ENCODE peak calls at places on chromosomes 7 and 10, in six cellular contexts. Y is AG04450, F is left ventricle myocardium inferior, N is breast epithelium, U is progenitor cell of endocrine pancreas, C is GM20000. P is an unnamed sample.

GRCh38 chr10:29773675-29774091 is 138.9 kb upstream of the SVIL start:
- DNase-seq in N (no peak), Y (no peak), C (no peak), U (no peak), F (no peak), P (no peak)

GRCh38 chr10:32048282-32048681 is 7.9 kb downstream of the KIF5B start:
- DNase-seq in Y (no peak), F (no peak), N (no peak), C (no peak), U (no peak), P (no peak)

GRCh38 chr7:48042216-48042615 is 6.9 kb downstream of the C7orf57 start:
- DNase-seq in U (no peak), F (no peak), Y (no peak), N (no peak), C (no peak), P (no peak)

GRCh38 chr10:123512881-123513822 is 153.0 kb upstream of the GPR26 start:
- DNase-seq in N (no peak), F (no peak), U (no peak), C (no peak), Y (no peak), P (no peak)

GRCh38 chr10:93475227-93475626 is 6.9 kb downstream of the MYOF start:
- DNase-seq in U (no peak), N (no peak), Y (no peak), F (no peak), C (no peak), P (no peak)

GRCh38 chr7:15685358-15686181 is 913 bp downstream of the MEOX2 start:
- DNase-seq in U (peak; percentile 24), N (no peak), C (no peak), F (peak; percentile 67), Y (peak; percentile 23), P (no peak)

GRCh38 chr7:106283831-106284515 is 810 bp downstream of the NAMPT start:
- DNase-seq in U (no peak), Y (no peak), N (peak; percentile 52), F (peak; percentile 53), C (no peak), P (no peak)

GRCh38 chr7:17402628-17403278 is 104.3 kb downstream of the AHR start:
- DNase-seq in C (peak; percentile 54), N (no peak), Y (no peak), U (no peak), F (no peak), P (no peak)

GRCh38 chr10:34955391-34955790 is 134.8 kb downstream of the CUL2 start:
- DNase-seq in Y (no peak), N (no peak), F (no peak), U (no peak), C (no peak), P (no peak)

GRCh38 chr7:7321681-7322080 is 139.3 kb downstream of the C1GALT1 start:
- DNase-seq in U (no peak), C (peak; percentile 54), F (no peak), N (peak; percentile 66), Y (no peak), P (no peak)

GRCh38 chr10:12854988-12855387 is 146.5 kb downstream of the CCDC3 start:
- DNase-seq in F (no peak), Y (no peak), C (no peak), U (no peak), N (no peak), P (no peak)

GRCh38 chr7:99855236-99855635 is 21.6 kb downstream of the OR2AE1 start:
- DNase-seq in F (no peak), N (no peak), C (no peak), Y (no peak), U (no peak), P (no peak)

GRCh38 chr7:55411844-55412243 is 46.7 kb downstream of the LANCL2 start:
- DNase-seq in C (no peak), F (no peak), Y (no peak), U (no peak), N (no peak), P (no peak)

GRCh38 chr10:99633832-99634231 is 13.6 kb upstream of the SLC25A28 start:
- DNase-seq in N (no peak), U (no peak), Y (no peak), C (no peak), F (no peak), P (no peak)

DNA sequence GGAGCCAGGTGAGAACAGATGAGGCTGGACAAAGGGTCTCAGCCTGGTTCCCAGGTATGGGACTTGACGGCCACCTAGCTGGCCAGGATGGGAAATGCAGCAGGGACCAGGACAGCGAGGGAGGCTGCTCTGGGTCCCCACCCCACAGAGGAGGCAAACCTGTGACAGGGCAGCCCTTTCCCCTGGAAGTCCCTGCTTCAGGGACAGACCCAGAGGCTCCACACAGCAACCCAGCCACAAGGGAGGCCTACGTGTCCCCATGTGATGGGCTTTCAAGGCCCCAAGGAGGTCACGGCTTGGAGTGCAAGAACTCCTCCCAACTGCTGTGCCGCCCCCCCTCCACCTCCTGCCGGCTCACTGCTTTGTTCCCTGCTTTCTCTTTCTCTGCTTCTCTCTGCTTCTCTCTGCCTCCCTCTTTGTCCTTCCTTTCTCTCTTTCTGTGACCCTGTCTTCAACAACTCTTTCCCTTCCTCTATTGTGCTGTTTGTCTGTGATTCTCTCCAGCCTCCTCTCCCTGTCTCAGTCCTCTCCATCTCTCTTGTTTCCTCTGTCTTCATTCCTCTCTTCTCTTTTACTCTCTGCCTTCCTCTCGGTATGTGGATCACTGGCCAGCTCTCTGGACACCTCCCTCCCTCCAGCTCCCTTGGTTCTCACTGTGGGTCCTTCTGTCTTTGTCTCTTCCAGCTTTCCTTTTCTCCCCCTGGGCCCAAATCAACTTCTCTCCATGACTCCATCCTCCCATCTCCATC is 9.6 kb upstream of the EIF5AL1 start:
- DNase-seq in U (peak; percentile 39), C (no peak), Y (no peak), F (no peak), N (no peak), P (no peak)
- TF ChIP-seq CTCF in U (peak; percentile 65), C (no peak), Y (peak; percentile 39), F (peak; percentile 58), N (peak; percentile 23), P (peak; percentile 27)

DNA sequence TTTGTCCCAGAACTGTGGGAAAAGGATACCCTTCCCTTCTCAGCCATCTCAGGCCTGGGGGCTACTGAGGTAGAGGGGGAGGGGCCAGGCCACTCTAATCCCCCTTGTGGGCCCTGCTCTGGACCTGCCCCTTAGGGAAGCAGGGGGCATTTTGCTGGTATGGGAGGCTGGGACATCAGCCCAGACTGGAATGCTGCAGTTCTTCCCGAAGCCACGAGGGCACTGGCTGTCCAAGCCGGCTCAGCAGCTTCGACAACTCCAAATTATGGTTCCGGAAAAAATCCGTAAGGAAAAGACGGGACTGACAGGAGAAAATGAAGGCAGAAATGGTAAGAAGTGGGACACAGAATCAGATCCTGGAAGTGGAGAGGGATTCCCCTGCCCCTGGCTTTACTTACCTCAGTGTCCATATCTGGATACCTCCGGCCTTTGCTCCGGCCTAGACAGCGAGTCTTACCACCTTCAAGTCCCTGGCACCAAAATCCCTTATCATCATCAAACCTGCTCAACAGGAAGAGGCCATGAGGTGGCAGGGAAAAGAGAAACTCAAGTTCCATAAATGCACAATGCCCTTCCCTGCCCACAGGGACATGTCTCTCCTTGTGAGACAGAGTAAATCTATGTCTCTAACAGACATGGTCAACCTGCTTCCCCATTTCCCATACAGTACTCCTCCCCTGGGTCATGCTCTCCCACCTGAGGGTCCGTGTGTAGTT is 9.0 kb downstream of the NDST2 start:
- DNase-seq in C (no peak), Y (no peak), F (peak; percentile 5), N (no peak), U (no peak), P (no peak)
- TF ChIP-seq CTCF in C (no peak), Y (no peak), F (no peak), N (no peak), U (no peak), P (no peak)

DNA sequence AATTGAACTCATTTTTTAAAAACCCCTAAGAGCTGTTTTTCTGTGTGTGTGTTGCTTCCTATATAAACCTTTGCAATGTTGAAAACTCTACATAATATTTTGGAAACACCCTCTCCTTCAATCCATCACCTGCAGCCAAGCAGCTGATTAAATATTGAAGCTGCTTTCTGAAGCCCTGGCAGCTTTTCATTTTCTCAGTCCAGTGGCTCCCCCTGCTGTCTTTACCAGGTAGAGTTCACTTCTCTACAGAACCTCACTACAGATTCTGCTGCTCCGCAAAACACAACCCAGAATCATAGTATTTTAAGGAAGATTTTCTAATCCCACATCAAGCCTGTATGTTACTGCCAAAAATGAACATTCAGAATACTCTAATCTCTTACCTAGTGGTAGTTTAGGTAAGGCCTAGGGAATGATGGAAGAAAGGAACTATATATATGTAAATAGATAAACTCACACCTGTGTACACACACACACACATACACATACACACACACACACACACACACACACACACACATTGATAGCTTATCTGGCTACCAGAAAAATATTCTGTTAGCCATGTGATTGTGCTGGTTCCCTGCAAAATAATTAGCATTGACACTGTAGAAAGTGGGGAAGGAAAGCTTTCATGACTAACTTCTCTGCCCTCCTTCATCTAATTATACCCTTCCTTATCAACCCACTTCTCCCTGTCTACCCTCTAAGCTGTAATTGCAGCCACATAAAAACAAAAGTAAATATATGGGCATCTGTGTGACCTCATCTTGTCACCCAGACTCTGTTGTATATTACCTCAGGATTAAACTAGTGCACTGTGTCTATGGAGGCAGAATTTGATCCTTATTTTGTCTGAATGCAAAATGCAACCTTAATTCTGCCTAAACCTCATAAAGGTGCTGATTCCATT is 229.5 kb upstream of the FZD1 start:
- DNase-seq in Y (peak; percentile 29), C (peak; percentile 54), U (peak; percentile 31), N (no peak), F (no peak), P (no peak)
- TF ChIP-seq CTCF in Y (peak; percentile 79), C (peak; percentile 22), U (peak; percentile 89), N (peak; percentile 60), F (peak; percentile 76), P (peak; percentile 77)

DNA sequence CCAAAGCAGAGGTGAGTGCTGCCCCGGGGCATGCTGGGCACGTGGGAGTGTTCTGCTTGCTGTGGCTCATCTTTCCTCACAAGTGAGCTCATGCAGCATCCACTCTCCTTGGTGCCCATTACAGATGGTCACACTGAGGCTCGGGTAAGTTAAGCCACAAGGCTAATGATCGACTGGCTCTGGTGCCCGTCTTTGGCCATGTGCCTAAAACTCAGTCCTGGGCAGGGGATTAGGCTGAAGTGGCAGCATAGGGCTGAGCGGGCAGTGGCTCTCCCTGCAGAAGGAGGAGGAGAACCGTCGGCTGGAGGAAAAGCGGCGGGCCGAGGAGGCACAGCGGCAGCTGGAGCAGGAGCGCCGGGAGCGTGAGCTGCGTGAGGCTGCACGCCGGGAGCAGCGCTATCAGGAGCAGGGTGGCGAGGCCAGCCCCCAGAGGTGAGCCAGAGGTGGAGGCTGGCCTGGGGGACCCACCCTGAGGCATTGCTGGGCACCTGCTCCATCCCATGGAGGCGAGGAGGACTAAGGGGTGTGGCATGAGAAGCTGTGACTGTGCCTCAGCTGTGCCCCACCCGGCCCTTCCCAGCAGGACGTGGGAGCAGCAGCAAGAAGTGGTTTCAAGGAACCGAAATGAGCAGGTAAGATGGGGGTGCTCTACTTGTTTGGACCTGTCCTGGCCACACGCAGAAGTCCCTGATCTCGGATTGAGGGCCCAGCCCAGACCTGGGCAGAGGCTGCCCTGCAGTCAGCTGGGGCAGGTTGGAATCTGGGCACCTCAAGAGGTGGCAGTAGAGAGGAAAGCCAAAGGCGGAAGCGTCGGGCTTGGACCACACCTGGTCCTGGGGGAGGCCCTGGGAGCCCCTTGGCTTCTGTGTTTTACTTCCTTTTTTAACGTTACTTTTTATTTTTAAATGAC is 7.3 kb downstream of the PGAM2 start:
- DNase-seq in U (no peak), C (no peak), F (peak; percentile 8), Y (no peak), N (peak; percentile 35), P (no peak)
- TF ChIP-seq CTCF in U (no peak), C (no peak), F (no peak), Y (no peak), N (no peak), P (no peak)

P was measured in D721Med.